ENCODE peak calls at places on chromosomes 3 and 15, in eight cellular contexts. C is heart left ventricle, X is esophagus muscularis mucosa, P is A549, N is uterus, R is breast epithelium, M is IMR-90, E is H1. Q is an unnamed sample.

GRCh38 chr3:163560459-163560858 is 1517.8 kb downstream of the SI start:
- DNase-seq in C (no peak), X (no peak), P (no peak), N (no peak), R (no peak), M (no peak), E (no peak), Q (no peak)

GRCh38 chr15:38854506-38854905 is 289.9 kb upstream of the RASGRP1 start:
- DNase-seq in C (no peak), X (no peak), P (no peak), N (no peak), R (peak), M (no peak), E (no peak), Q (no peak)

GRCh38 chr15:37695719-37696118 is 238.7 kb upstream of the TMCO5A start:
- DNase-seq in C (no peak), X (no peak), P (no peak), N (no peak), R (no peak), M (peak), E (no peak), Q (no peak)

GRCh38 chr3:190495796-190496195 is 18.1 kb upstream of the IL1RAP start:
- DNase-seq in C (no peak), X (no peak), P (no peak), N (no peak), R (no peak), M (no peak), E (no peak), Q (no peak)

GRCh38 chr15:66851226-66852063 is 149.4 kb downstream of the SMAD6 start:
- DNase-seq in C (peak), X (peak), P (peak), N (peak), R (peak), M (peak), E (peak), Q (peak)

GRCh38 chr3:50215529-50215928 is 10.5 kb downstream of the SLC38A3 start:
- DNase-seq in C (no peak), X (no peak), P (no peak), N (no peak), R (no peak), M (no peak), E (no peak), Q (no peak)

GRCh38 chr3:73827658-73828313 is 203.0 kb upstream of the PDZRN3 start:
- DNase-seq in C (no peak), X (no peak), P (no peak), N (no peak), R (no peak), M (peak), E (no peak), Q (no peak)

GRCh38 chr3:189041482-189042090 is 130.2 kb upstream of the TPRG1 start:
- DNase-seq in C (no peak), X (no peak), P (peak), N (peak), R (no peak), M (peak), E (peak), Q (peak)

GRCh38 chr15:51621917-51622268 is 678 bp downstream of the DMXL2 start:
- DNase-seq in C (peak), X (no peak), P (peak), N (peak), R (no peak), M (peak), E (no peak), Q (peak)

DNA sequence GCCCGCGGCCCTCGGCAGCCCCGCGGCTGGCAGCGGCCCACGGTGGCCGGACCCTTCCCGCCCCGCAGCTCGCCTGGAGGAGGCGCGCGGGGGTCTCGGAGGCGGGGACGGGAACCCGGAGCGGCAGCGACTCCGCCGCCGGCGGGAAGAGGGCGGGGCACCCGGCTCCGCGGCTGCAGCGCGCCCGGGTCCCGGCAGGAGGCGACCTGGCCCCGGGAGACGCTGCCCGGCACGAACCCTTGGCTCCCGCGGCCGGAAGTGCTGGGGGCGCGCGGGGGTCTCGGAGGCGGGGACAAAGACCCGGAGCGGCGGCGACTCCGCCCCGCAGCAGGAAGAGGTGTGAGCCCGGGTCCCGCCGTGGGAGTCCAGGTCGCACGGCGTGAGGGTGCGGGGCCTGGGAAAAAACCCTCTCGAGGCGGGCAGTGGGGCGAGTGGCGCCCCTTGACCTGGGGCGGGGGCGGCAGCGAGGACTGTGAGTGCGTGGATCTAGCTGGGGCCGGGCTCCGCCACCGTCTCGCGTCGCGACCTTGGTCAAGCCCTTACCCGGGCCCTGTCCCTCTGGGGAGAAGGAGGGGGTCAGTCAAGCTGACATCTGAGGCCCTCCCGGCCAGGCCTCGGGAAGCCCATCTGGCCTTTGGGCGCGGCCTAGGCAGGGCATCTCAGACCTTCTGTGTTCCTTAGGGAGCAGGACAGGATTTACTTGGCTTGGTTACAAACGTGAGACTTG is at the start of gene CIB2:
- DNase-seq in C (peak), X (no peak), P (peak), N (peak), R (peak), M (peak), E (no peak), Q (peak)
- H3K27ac ChIP-seq in C (peak), X (peak), P (peak), N (peak), R (peak), M (peak), E (no peak), Q (peak)

GRCh38 chr3:99895706-99896441 is 78.2 kb downstream of the CMSS1 start:
- DNase-seq in C (no peak), X (no peak), P (peak), N (no peak), R (no peak), M (peak), E (no peak), Q (no peak)
- TF ChIP-seq POLR2A in C (no peak), X (no peak), P (no peak), N (no peak), R (no peak), M (no peak), E (no peak), Q (no peak)

DNA sequence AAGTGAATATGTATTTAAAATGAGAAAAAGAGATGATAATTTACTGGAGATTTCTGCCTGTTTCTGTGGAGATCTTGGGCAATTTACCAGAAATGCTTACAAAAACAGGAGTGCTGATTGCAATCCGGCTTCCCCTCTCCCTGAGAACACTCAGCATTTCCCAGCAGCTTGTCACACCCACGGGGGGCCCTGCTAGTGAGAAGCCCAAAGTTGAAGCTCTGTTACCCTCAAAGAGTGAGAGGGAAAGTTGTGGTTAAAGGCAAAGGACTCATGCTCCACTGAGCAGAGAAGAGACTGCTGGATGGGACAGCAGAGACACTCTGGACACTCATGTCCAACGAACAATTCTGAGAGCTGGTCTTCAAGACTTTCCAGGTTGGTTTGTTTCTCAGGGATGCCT is 2.9 kb downstream of the MCTP2 start:
- DNase-seq in C (no peak), X (no peak), P (no peak), N (no peak), R (no peak), M (no peak), E (no peak), Q (no peak)
- H3K27ac ChIP-seq in C (no peak), X (no peak), P (no peak), N (no peak), R (no peak), M (no peak), E (no peak), Q (no peak)

GRCh38 chr15:57505949-57506391 is 85.7 kb upstream of the MYZAP start:
- DNase-seq in C (peak), X (no peak), P (no peak), N (peak), R (peak), M (no peak), E (no peak), Q (no peak)
- TF ChIP-seq POLR2A in C (no peak), X (no peak), P (no peak), N (no peak), R (no peak), M (no peak), E (no peak), Q (no peak)

GRCh38 chr15:34365836-34366235 is 1.2 kb downstream of the LPCAT4 start:
- DNase-seq in C (no peak), X (no peak), P (no peak), N (no peak), R (no peak), M (no peak), E (no peak), Q (no peak)
- H3K27ac ChIP-seq in C (peak), X (peak), P (peak), N (peak), R (peak), M (peak), E (no peak), Q (no peak)

GRCh38 chr3:194256040-194256945 is 94.8 kb downstream of the CPN2 start:
- DNase-seq in C (no peak), X (peak), P (no peak), N (no peak), R (no peak), M (no peak), E (no peak), Q (no peak)

GRCh38 chr3:194257030-194257657 is 94.0 kb downstream of the CPN2 start:
- DNase-seq in C (no peak), X (no peak), P (no peak), N (no peak), R (no peak), M (no peak), E (no peak), Q (no peak)

GRCh38 chr3:194253270-194253669 is 97.9 kb downstream of the CPN2 start:
- DNase-seq in C (no peak), X (no peak), P (no peak), N (no peak), R (no peak), M (no peak), E (no peak), Q (no peak)

GRCh38 chr3:194254032-194254431 is 97.1 kb downstream of the CPN2 start:
- DNase-seq in C (no peak), X (no peak), P (no peak), N (no peak), R (no peak), M (no peak), E (no peak), Q (no peak)

DNA sequence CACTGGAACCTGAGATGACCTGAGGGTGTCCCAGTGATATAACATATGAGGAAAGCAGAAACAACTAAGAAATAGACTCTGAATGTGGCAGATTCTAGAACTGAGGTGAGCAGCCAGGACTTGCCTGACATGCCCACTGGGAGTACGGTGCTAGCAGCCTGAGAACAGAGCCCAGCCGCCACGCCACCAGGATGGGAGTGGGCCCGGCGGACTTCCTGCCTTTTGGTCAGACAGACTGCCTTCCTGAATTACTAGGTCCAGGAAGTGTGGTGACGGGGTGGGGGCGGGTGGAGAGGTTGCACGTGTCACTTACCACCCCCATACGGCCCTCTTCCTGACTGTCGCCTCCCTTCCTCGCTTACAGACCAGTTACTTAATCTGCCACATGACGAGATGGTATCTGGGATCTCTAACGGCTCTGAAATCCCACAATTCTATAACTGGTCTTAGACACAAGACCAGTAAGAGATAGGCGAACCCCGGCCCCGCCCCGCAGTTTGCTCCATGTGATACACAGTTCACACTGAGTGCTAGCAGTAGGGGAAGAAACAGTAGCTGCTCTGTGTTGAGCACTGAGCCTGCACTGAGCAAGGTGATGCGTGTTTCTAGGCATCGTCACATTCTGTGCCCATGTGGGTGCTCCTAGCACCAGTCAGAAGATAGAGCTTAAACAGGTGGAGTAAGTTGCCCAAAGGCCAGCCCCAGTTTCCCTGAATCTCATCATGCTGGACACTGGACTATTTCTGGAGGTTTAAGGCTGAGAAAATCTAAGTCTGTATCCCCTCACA is 95.7 kb downstream of the CPN2 start:
- DNase-seq in C (peak), X (peak), P (no peak), N (peak), R (peak), M (no peak), E (no peak), Q (peak)
- TF ChIP-seq POLR2A in C (no peak), X (no peak), P (no peak), N (no peak), R (no peak), M (no peak), E (no peak), Q (no peak)